ENCODE peak calls at places on chromosome 2, in nine cellular contexts. L is amniotic stem cell; N is HTR-8/SVneo; D is mucosa of descending colon; U is lung microvascular endothelial cell; K is small intestine; Y is NCI-H510A treated with DMSO at 0.1 percent for 48 hours; A is stimulated activated CD4-positive, alpha-beta T cell treated with anti-CD3 and anti-CD28 coated beads, Interleukin-1b, Interleukin-23, amount 100 ng/mL, for 4 hours; I is PC-3. S is an unnamed sample.

GRCh38 chr2:60549250-60550150 is 4.0 kb downstream of the BCL11A start:
- DNase-seq in L (no peak), N (no peak), D (peak), U (no peak), K (no peak), Y (peak), A (no peak), I (peak), S (peak)

GRCh38 chr2:232577841-232578240 is 27.4 kb downstream of the EIF4E2 start:
- DNase-seq in L (no peak), N (no peak), D (no peak), U (no peak), K (no peak), Y (no peak), A (no peak), I (no peak), S (no peak)

GRCh38 chr2:241279413-241279812 is 36.1 kb downstream of the HDLBP start:
- DNase-seq in L (no peak), N (no peak), D (no peak), U (no peak), K (no peak), Y (peak), A (no peak), I (no peak), S (no peak)

GRCh38 chr2:38176619-38177021 is 100.7 kb upstream of the CYP1B1 start:
- DNase-seq in L (no peak), N (peak), D (no peak), U (peak), K (no peak), Y (no peak), A (no peak), I (no peak), S (no peak)

GRCh38 chr2:8593239-8593638 is 88.6 kb upstream of the ID2 start:
- DNase-seq in L (no peak), N (no peak), D (no peak), U (no peak), K (no peak), Y (no peak), A (no peak), I (no peak), S (no peak)

GRCh38 chr2:176078440-176079284 is 5.1 kb downstream of the EVX2 start:
- DNase-seq in L (no peak), N (no peak), D (no peak), U (no peak), K (no peak), Y (no peak), A (no peak), I (no peak), S (no peak)

GRCh38 chr2:168330624-168331423 is 83.4 kb upstream of the STK39 start:
- DNase-seq in L (no peak), N (no peak), D (no peak), U (no peak), K (no peak), Y (no peak), A (no peak), I (no peak), S (no peak)

GRCh38 chr2:62216616-62217015 is 20.7 kb downstream of the B3GNT2 start:
- DNase-seq in L (no peak), N (peak), D (no peak), U (peak), K (peak), Y (no peak), A (no peak), I (no peak), S (no peak)

GRCh38 chr2:215619989-215620388 is 184.1 kb upstream of the FN1 start:
- DNase-seq in L (no peak), N (no peak), D (no peak), U (no peak), K (peak), Y (peak), A (no peak), I (no peak), S (peak)

GRCh38 chr2:34096552-34097171 is 497.6 kb upstream of the FAM98A start:
- DNase-seq in L (peak), N (peak), D (no peak), U (peak), K (peak), Y (peak), A (no peak), I (peak), S (peak)

GRCh38 chr2:53784431-53784830 is 2.3 kb downstream of the ASB3 start:
- DNase-seq in L (no peak), N (no peak), D (no peak), U (no peak), K (no peak), Y (no peak), A (no peak), I (no peak), S (no peak)

GRCh38 chr2:38653715-38654494 is 12.0 kb upstream of the GALM start:
- DNase-seq in L (no peak), N (no peak), D (no peak), U (no peak), K (no peak), Y (no peak), A (peak), I (no peak), S (no peak)

GRCh38 chr2:96470636-96471035 is 34.5 kb downstream of the NEURL3 start:
- DNase-seq in L (no peak), N (no peak), D (peak), U (peak), K (peak), Y (no peak), A (peak), I (no peak), S (no peak)

GRCh38 chr2:237180987-237181386 is 95.3 kb downstream of the COPS8 start:
- DNase-seq in L (no peak), N (no peak), D (no peak), U (no peak), K (no peak), Y (no peak), A (no peak), I (no peak), S (no peak)

GRCh38 chr2:32820097-32820496 is 126.7 kb upstream of the LTBP1 start:
- DNase-seq in L (no peak), N (no peak), D (no peak), U (no peak), K (no peak), Y (no peak), A (no peak), I (no peak), S (no peak)

GRCh38 chr2:62663443-62663842 is 42.1 kb upstream of the EHBP1 start:
- DNase-seq in L (peak), N (no peak), D (no peak), U (no peak), K (no peak), Y (no peak), A (no peak), I (no peak), S (no peak)

GRCh38 chr2:36783276-36783675 is 86.8 kb downstream of the VIT start:
- DNase-seq in L (no peak), N (no peak), D (no peak), U (no peak), K (no peak), Y (no peak), A (no peak), I (no peak), S (no peak)

GRCh38 chr2:37326285-37326684 is 1.7 kb upstream of the PRKD3 start:
- DNase-seq in L (peak), N (peak), D (no peak), U (peak), K (peak), Y (no peak), A (no peak), I (peak), S (no peak)

GRCh38 chr2:236546561-236546961 is 23.1 kb upstream of the ACKR3 start:
- DNase-seq in L (no peak), N (no peak), D (no peak), U (no peak), K (peak), Y (no peak), A (no peak), I (no peak), S (no peak)

GRCh38 chr2:74860521-74860920 is 26.6 kb downstream of the HK2 start:
- DNase-seq in L (no peak), N (no peak), D (no peak), U (no peak), K (no peak), Y (no peak), A (no peak), I (no peak), S (no peak)

GRCh38 chr2:207616185-207616584 is 9.0 kb downstream of the METTL21A start:
- DNase-seq in L (no peak), N (peak), D (no peak), U (peak), K (no peak), Y (no peak), A (no peak), I (peak), S (no peak)

GRCh38 chr2:84865181-84865783 is 15.6 kb downstream of the TRABD2A start:
- DNase-seq in L (no peak), N (peak), D (no peak), U (peak), K (peak), Y (no peak), A (no peak), I (peak), S (peak)

GRCh38 chr2:121858406-121858805 is 103.0 kb downstream of the TSN start:
- DNase-seq in L (no peak), N (no peak), D (no peak), U (peak), K (no peak), Y (no peak), A (no peak), I (peak), S (no peak)

GRCh38 chr2:18061717-18062116 is 183.2 kb downstream of the KCNS3 start:
- DNase-seq in L (no peak), N (no peak), D (no peak), U (no peak), K (no peak), Y (no peak), A (no peak), I (no peak), S (no peak)

S was measured in NCI-H345.